ENCODE peak calls at places on chromosomes 5 and 9, in ten cellular contexts. G is lower lobe of right lung, R is islet precursor cell, C is C1 segment of cervical spinal cord, N is astrocyte of the spinal cord, Z is neuronal stem cell, K is endothelial cell, W is body of pancreas, H is GM04504, S is mesendoderm. E is an unnamed sample.

GRCh38 chr9:131418143-131419028 is 24.5 kb downstream of the PRRC2B start:
- DNase-seq in G (peak), R (peak), C (peak), N (no peak), Z (no peak), K (peak), W (peak), H (no peak), S (peak), E (peak)

GRCh38 chr9:69153707-69154521 is 20.2 kb upstream of the TJP2 start:
- DNase-seq in G (no peak), R (peak), C (no peak), N (no peak), Z (no peak), K (no peak), W (no peak), H (no peak), S (no peak), E (no peak)

GRCh38 chr5:20832204-20833080 is 844.4 kb upstream of the CDH18 start:
- DNase-seq in G (no peak), R (no peak), C (no peak), N (no peak), Z (no peak), K (no peak), W (no peak), H (no peak), S (no peak), E (no peak)

GRCh38 chr9:114053246-114054005 is 24.7 kb downstream of the AMBP start:
- DNase-seq in G (no peak), R (peak), C (no peak), N (no peak), Z (no peak), K (no peak), W (peak), H (no peak), S (no peak), E (no peak)

GRCh38 chr9:86099695-86100364 is 472 bp upstream of the GOLM1 start:
- DNase-seq in G (peak), R (peak), C (no peak), N (peak), Z (peak), K (peak), W (peak), H (no peak), S (peak), E (no peak)

GRCh38 chr9:31030741-31031202 is 1353.7 kb upstream of the ACO1 start:
- DNase-seq in G (no peak), R (peak), C (no peak), N (peak), Z (peak), K (no peak), W (no peak), H (no peak), S (peak), E (no peak)

GRCh38 chr9:14344846-14345585 is 31.1 kb upstream of the NFIB start:
- DNase-seq in G (no peak), R (no peak), C (no peak), N (no peak), Z (no peak), K (no peak), W (no peak), H (no peak), S (peak), E (no peak)

GRCh38 chr5:53019320-53019719 is 30.2 kb downstream of the ITGA2 start:
- DNase-seq in G (no peak), R (peak), C (no peak), N (peak), Z (no peak), K (no peak), W (no peak), H (no peak), S (no peak), E (no peak)

GRCh38 chr5:54646285-54647101 is 128.9 kb downstream of the SNX18 start:
- DNase-seq in G (peak), R (peak), C (peak), N (peak), Z (peak), K (no peak), W (peak), H (no peak), S (peak), E (no peak)

GRCh38 chr5:16726538-16726946 is 109.7 kb upstream of the RETREG1 start:
- DNase-seq in G (no peak), R (no peak), C (no peak), N (peak), Z (no peak), K (peak), W (no peak), H (no peak), S (no peak), E (no peak)

GRCh38 chr5:154401931-154402330 is 43.9 kb upstream of the SAP30L start:
- DNase-seq in G (no peak), R (no peak), C (no peak), N (no peak), Z (no peak), K (no peak), W (no peak), H (no peak), S (no peak), E (no peak)

GRCh38 chr5:170148430-170149205 is 42.9 kb downstream of the FOXI1 start:
- DNase-seq in G (no peak), R (peak), C (no peak), N (no peak), Z (no peak), K (no peak), W (no peak), H (no peak), S (no peak), E (no peak)

GRCh38 chr5:95029569-95030366 is 255.1 kb downstream of the MCTP1 start:
- DNase-seq in G (no peak), R (no peak), C (no peak), N (no peak), Z (no peak), K (no peak), W (no peak), H (no peak), S (peak), E (no peak)

GRCh38 chr5:14569948-14570691 is 11.5 kb upstream of the OTULINL start:
- DNase-seq in G (no peak), R (no peak), C (no peak), N (no peak), Z (no peak), K (no peak), W (no peak), H (no peak), S (no peak), E (no peak)

GRCh38 chr5:78597068-78597857 is 51.3 kb downstream of the LHFPL2 start:
- DNase-seq in G (no peak), R (no peak), C (no peak), N (peak), Z (no peak), K (no peak), W (no peak), H (no peak), S (no peak), E (no peak)

GRCh38 chr5:58459276-58459859 is 518 bp downstream of the PLK2 start:
- DNase-seq in G (peak), R (peak), C (no peak), N (no peak), Z (no peak), K (no peak), W (peak), H (no peak), S (peak), E (peak)

GRCh38 chr9:76868897-76869296 is 37.0 kb downstream of the PRUNE2 start:
- DNase-seq in G (no peak), R (peak), C (no peak), N (peak), Z (peak), K (no peak), W (no peak), H (no peak), S (no peak), E (no peak)

GRCh38 chr9:83280259-83280658 is 217.3 kb upstream of the RASEF start:
- DNase-seq in G (no peak), R (no peak), C (no peak), N (peak), Z (no peak), K (no peak), W (no peak), H (peak), S (no peak), E (no peak)

GRCh38 chr5:181164076-181164952 is 16.9 kb downstream of the OR2V2 start:
- DNase-seq in G (no peak), R (no peak), C (no peak), N (no peak), Z (no peak), K (no peak), W (no peak), H (no peak), S (peak), E (no peak)

GRCh38 chr9:105299190-105299854 is 54.9 kb downstream of the SLC44A1 start:
- DNase-seq in G (no peak), R (peak), C (no peak), N (peak), Z (no peak), K (no peak), W (no peak), H (peak), S (peak), E (no peak)

GRCh38 chr5:80308526-80308925 is 11.3 kb upstream of the SPZ1 start:
- DNase-seq in G (no peak), R (no peak), C (no peak), N (no peak), Z (no peak), K (no peak), W (no peak), H (no peak), S (peak), E (no peak)

GRCh38 chr5:181163487-181164075 is 16.2 kb downstream of the OR2V2 start:
- DNase-seq in G (no peak), R (peak), C (no peak), N (no peak), Z (no peak), K (no peak), W (no peak), H (no peak), S (peak), E (no peak)

GRCh38 chr5:5422819-5423515 is 490 bp downstream of the ICE1 start:
- DNase-seq in G (no peak), R (no peak), C (no peak), N (no peak), Z (no peak), K (no peak), W (no peak), H (no peak), S (no peak), E (no peak)

GRCh38 chr9:6634441-6634840 is 11.1 kb downstream of the GLDC start:
- DNase-seq in G (no peak), R (no peak), C (no peak), N (no peak), Z (no peak), K (no peak), W (no peak), H (no peak), S (no peak), E (no peak)

E was measured in posterior cingulate gyrus.